ENCODE peak calls at places on chromosomes 2 and 18, in six cellular contexts. W, D, S, H, B and T are unnamed samples.

GRCh38 chr2:235765181-235765820 is 271.5 kb downstream of the AGAP1 start:
- DNase-seq in W (peak), D (no peak), S (no peak), H (no peak), B (no peak), T (peak)

GRCh38 chr2:61763605-61764034 is 90.2 kb downstream of the FAM161A start:
- DNase-seq in W (peak), D (no peak), S (peak), H (no peak), B (no peak), T (peak)

GRCh38 chr18:7617738-7618422 is 50.8 kb downstream of the PTPRM start:
- DNase-seq in W (peak), D (no peak), S (no peak), H (no peak), B (no peak), T (peak)

GRCh38 chr2:226791056-226791486 is 8.5 kb downstream of the IRS1 start:
- DNase-seq in W (peak), D (peak), S (peak), H (no peak), B (no peak), T (peak)

GRCh38 chr2:3483227-3483985 is 35.9 kb downstream of the ADI1 start:
- DNase-seq in W (peak), D (no peak), S (no peak), H (no peak), B (no peak), T (no peak)

GRCh38 chr2:226799211-226799975 is at the start of gene IRS1:
- DNase-seq in W (peak), D (peak), S (peak), H (peak), B (peak), T (peak)

GRCh38 chr2:27914046-27914792 is 23.7 kb downstream of the BABAM2 start:
- DNase-seq in W (peak), D (no peak), S (no peak), H (no peak), B (no peak), T (peak)

GRCh38 chr2:191539068-191539467 is 138.9 kb upstream of the NABP1 start:
- DNase-seq in W (peak), D (peak), S (peak), H (no peak), B (no peak), T (peak)

GRCh38 chr2:61096438-61096837 is 30.8 kb downstream of the SANBR start:
- DNase-seq in W (no peak), D (no peak), S (no peak), H (no peak), B (no peak), T (no peak)

GRCh38 chr18:74283646-74284045 is 8.1 kb downstream of the CYB5A start:
- DNase-seq in W (no peak), D (no peak), S (no peak), H (no peak), B (no peak), T (no peak)

GRCh38 chr2:145160855-145161254 is 640.9 kb upstream of the ZEB2 start:
- DNase-seq in W (no peak), D (no peak), S (no peak), H (no peak), B (no peak), T (no peak)

GRCh38 chr2:80642465-80642864 is 337.9 kb upstream of the LRRTM1 start:
- DNase-seq in W (no peak), D (no peak), S (no peak), H (no peak), B (no peak), T (no peak)

GRCh38 chr2:185245216-185245615 is 493.4 kb upstream of the FSIP2 start:
- DNase-seq in W (no peak), D (no peak), S (no peak), H (no peak), B (no peak), T (no peak)

GRCh38 chr2:97932975-97933662 is 62.6 kb downstream of the TMEM131 start:
- DNase-seq in W (no peak), D (no peak), S (no peak), H (no peak), B (no peak), T (no peak)

GRCh38 chr18:21314721-21315120 is 72.7 kb downstream of the GREB1L start:
- DNase-seq in W (no peak), D (no peak), S (no peak), H (no peak), B (no peak), T (peak)

GRCh38 chr2:106054880-106055655 is 139.0 kb downstream of the UXS1 start:
- DNase-seq in W (no peak), D (no peak), S (no peak), H (no peak), B (no peak), T (no peak)

GRCh38 chr2:99863236-99863913 is 279.0 kb downstream of the AFF3 start:
- DNase-seq in W (no peak), D (no peak), S (no peak), H (no peak), B (no peak), T (no peak)

GRCh38 chr2:24948506-24948905 is 23.2 kb downstream of the DNAJC27 start:
- DNase-seq in W (no peak), D (no peak), S (no peak), H (no peak), B (no peak), T (no peak)

GRCh38 chr2:45469314-45470099 is 141.6 kb downstream of the SRBD1 start:
- DNase-seq in W (peak), D (no peak), S (peak), H (no peak), B (peak), T (no peak)

GRCh38 chr18:61953161-61953560 is 60.4 kb upstream of the RNF152 start:
- DNase-seq in W (no peak), D (no peak), S (no peak), H (no peak), B (no peak), T (no peak)

GRCh38 chr2:130135692-130136541 is 6.9 kb upstream of the POTEF start:
- DNase-seq in W (no peak), D (no peak), S (no peak), H (no peak), B (no peak), T (no peak)

GRCh38 chr2:113073325-113073834 is 5.6 kb downstream of the IL1F10 start:
- DNase-seq in W (no peak), D (no peak), S (no peak), H (no peak), B (no peak), T (no peak)

GRCh38 chr2:3037196-3038194 is 340.1 kb downstream of the EIPR1 start:
- DNase-seq in W (no peak), D (no peak), S (no peak), H (no peak), B (no peak), T (no peak)